ENCODE peak calls at places on chromosomes 3 and 15, in five cellular contexts. One of them, this sample, is unnamed.

GRCh38 chr15:50280271-50280670 is 14.7 kb upstream of the HDC start:
- DNase-seq in hypothalamus: no peak
- DNase-seq in A172: peak
- DNase-seq in T-helper 9 cell: no peak
- DNase-seq in HAP-1: no peak
- DNase-seq in this sample: no peak

GRCh38 chr15:64624242-64624641 is 151.1 kb downstream of the RBPMS2 start:
- DNase-seq in hypothalamus: no peak
- DNase-seq in T-helper 9 cell: no peak
- DNase-seq in HAP-1: no peak
- DNase-seq in A172: no peak
- DNase-seq in this sample: no peak

GRCh38 chr3:67500699-67501098 is 153.7 kb downstream of the SUCLG2 start:
- DNase-seq in A172: no peak
- DNase-seq in hypothalamus: no peak
- DNase-seq in T-helper 9 cell: no peak
- DNase-seq in HAP-1: no peak
- DNase-seq in this sample: no peak

GRCh38 chr15:45391746-45392711 is 13.7 kb upstream of the GATM start:
- DNase-seq in HAP-1: no peak
- DNase-seq in A172: no peak
- DNase-seq in hypothalamus: no peak
- DNase-seq in T-helper 9 cell: no peak
- DNase-seq in this sample: no peak

GRCh38 chr15:82709081-82709420 is 624 bp downstream of the AP3B2 start:
- DNase-seq in HAP-1: peak
- DNase-seq in hypothalamus: no peak
- DNase-seq in T-helper 9 cell: no peak
- DNase-seq in A172: no peak
- DNase-seq in this sample: no peak

GRCh38 chr3:132285620-132285945 is 31.6 kb upstream of the ACP3 start:
- DNase-seq in T-helper 9 cell: no peak
- DNase-seq in HAP-1: no peak
- DNase-seq in hypothalamus: no peak
- DNase-seq in A172: no peak
- DNase-seq in this sample: no peak

GRCh38 chr3:177528306-177529070 is 331.2 kb upstream of the TBL1XR1 start:
- DNase-seq in HAP-1: no peak
- DNase-seq in T-helper 9 cell: no peak
- DNase-seq in hypothalamus: no peak
- DNase-seq in A172: no peak
- DNase-seq in this sample: no peak

GRCh38 chr15:35078221-35078915 is 6.7 kb downstream of the NANOGP8 start:
- DNase-seq in A172: peak
- DNase-seq in hypothalamus: no peak
- DNase-seq in T-helper 9 cell: peak
- DNase-seq in HAP-1: peak
- DNase-seq in this sample: no peak

GRCh38 chr15:87154771-87155170 is 1075.1 kb downstream of the AGBL1 start:
- DNase-seq in A172: peak
- DNase-seq in HAP-1: no peak
- DNase-seq in hypothalamus: no peak
- DNase-seq in T-helper 9 cell: no peak
- DNase-seq in this sample: no peak

GRCh38 chr3:13451301-13451673 is 28.8 kb upstream of the HDAC11 start:
- DNase-seq in T-helper 9 cell: peak
- DNase-seq in hypothalamus: no peak
- DNase-seq in A172: peak
- DNase-seq in HAP-1: no peak
- DNase-seq in this sample: no peak

GRCh38 chr3:171551296-171551695 is 91.1 kb upstream of the TNIK start:
- DNase-seq in hypothalamus: no peak
- DNase-seq in A172: no peak
- DNase-seq in HAP-1: no peak
- DNase-seq in T-helper 9 cell: no peak
- DNase-seq in this sample: no peak

GRCh38 chr3:52406791-52407510 is 38.0 kb downstream of the SEMA3G start:
- DNase-seq in HAP-1: no peak
- DNase-seq in hypothalamus: no peak
- DNase-seq in A172: no peak
- DNase-seq in T-helper 9 cell: no peak
- DNase-seq in this sample: no peak

GRCh38 chr3:20503394-20504082 is 317.5 kb upstream of the SGO1 start:
- DNase-seq in T-helper 9 cell: no peak
- DNase-seq in HAP-1: no peak
- DNase-seq in hypothalamus: no peak
- DNase-seq in A172: no peak
- DNase-seq in this sample: no peak

GRCh38 chr15:40295870-40296560 is 11.7 kb downstream of the PLCB2 start:
- DNase-seq in HAP-1: no peak
- DNase-seq in T-helper 9 cell: no peak
- DNase-seq in A172: no peak
- DNase-seq in hypothalamus: no peak
- DNase-seq in this sample: no peak

GRCh38 chr3:194814878-194815357 is 129.2 kb downstream of the FAM43A start:
- DNase-seq in T-helper 9 cell: no peak
- DNase-seq in HAP-1: no peak
- DNase-seq in A172: no peak
- DNase-seq in hypothalamus: no peak
- DNase-seq in this sample: no peak

GRCh38 chr15:62241135-62241770 is 76.2 kb upstream of the C2CD4B start:
- DNase-seq in T-helper 9 cell: no peak
- DNase-seq in A172: peak
- DNase-seq in hypothalamus: no peak
- DNase-seq in HAP-1: peak
- DNase-seq in this sample: no peak

GRCh38 chr3:123791073-123791370 is 93.1 kb downstream of the MYLK start:
- DNase-seq in hypothalamus: no peak
- DNase-seq in A172: no peak
- DNase-seq in HAP-1: no peak
- DNase-seq in T-helper 9 cell: no peak
- DNase-seq in this sample: no peak

GRCh38 chr3:37526511-37526910 is 335.2 kb upstream of the CTDSPL start:
- DNase-seq in hypothalamus: no peak
- DNase-seq in T-helper 9 cell: no peak
- DNase-seq in A172: no peak
- DNase-seq in HAP-1: no peak
- DNase-seq in this sample: no peak

GRCh38 chr15:90086868-90087268 is 15.4 kb downstream of the IDH2 start:
- DNase-seq in hypothalamus: no peak
- DNase-seq in A172: peak
- DNase-seq in HAP-1: peak
- DNase-seq in T-helper 9 cell: peak
- DNase-seq in this sample: peak

GRCh38 chr3:117681619-117682018 is 972.0 kb downstream of the TUSC7 start:
- DNase-seq in HAP-1: no peak
- DNase-seq in hypothalamus: no peak
- DNase-seq in A172: no peak
- DNase-seq in T-helper 9 cell: no peak
- DNase-seq in this sample: no peak

GRCh38 chr3:174215426-174215825 is 643.7 kb upstream of the NAALADL2 start:
- DNase-seq in T-helper 9 cell: no peak
- DNase-seq in HAP-1: no peak
- DNase-seq in hypothalamus: no peak
- DNase-seq in A172: no peak
- DNase-seq in this sample: no peak

GRCh38 chr15:79030470-79030869 is 60.1 kb downstream of the RASGRF1 start:
- DNase-seq in HAP-1: no peak
- DNase-seq in T-helper 9 cell: no peak
- DNase-seq in A172: no peak
- DNase-seq in hypothalamus: no peak
- DNase-seq in this sample: no peak

GRCh38 chr15:89293012-89293411 is 41.6 kb downstream of the POLG start:
- DNase-seq in hypothalamus: no peak
- DNase-seq in T-helper 9 cell: no peak
- DNase-seq in A172: no peak
- DNase-seq in HAP-1: no peak
- DNase-seq in this sample: no peak

GRCh38 chr15:90035095-90035834 is 34.1 kb downstream of the ZNF710 start:
- DNase-seq in A172: peak
- DNase-seq in HAP-1: no peak
- DNase-seq in T-helper 9 cell: no peak
- DNase-seq in hypothalamus: no peak
- DNase-seq in this sample: peak

GRCh38 chr3:12833226-12834161 is 7.9 kb downstream of the RPL32 start:
- DNase-seq in hypothalamus: no peak
- DNase-seq in T-helper 9 cell: no peak
- DNase-seq in A172: no peak
- DNase-seq in HAP-1: no peak
- DNase-seq in this sample: no peak

GRCh38 chr3:140023616-140024530 is 88.9 kb downstream of the CLSTN2 start:
- DNase-seq in T-helper 9 cell: no peak
- DNase-seq in hypothalamus: peak
- DNase-seq in HAP-1: no peak
- DNase-seq in A172: no peak
- DNase-seq in this sample: no peak

GRCh38 chr3:112459750-112460149 is 39.5 kb downstream of the BTLA start:
- DNase-seq in A172: no peak
- DNase-seq in hypothalamus: no peak
- DNase-seq in T-helper 9 cell: no peak
- DNase-seq in HAP-1: no peak
- DNase-seq in this sample: no peak

GRCh38 chr3:192879346-192880031 is 38.2 kb downstream of the MB21D2 start:
- DNase-seq in hypothalamus: no peak
- DNase-seq in A172: peak
- DNase-seq in T-helper 9 cell: no peak
- DNase-seq in HAP-1: peak
- DNase-seq in this sample: no peak

GRCh38 chr3:101865751-101866509 is 16.6 kb downstream of the NFKBIZ start:
- DNase-seq in A172: no peak
- DNase-seq in hypothalamus: no peak
- DNase-seq in HAP-1: no peak
- DNase-seq in T-helper 9 cell: no peak
- DNase-seq in this sample: no peak

GRCh38 chr15:74251187-74251811 is 15.2 kb downstream of the CCDC33 start:
- DNase-seq in A172: no peak
- DNase-seq in T-helper 9 cell: no peak
- DNase-seq in HAP-1: no peak
- DNase-seq in hypothalamus: peak
- DNase-seq in this sample: no peak

GRCh38 chr3:128486692-128487537 is 6.1 kb downstream of the GATA2 start:
- DNase-seq in HAP-1: peak
- DNase-seq in A172: no peak
- DNase-seq in T-helper 9 cell: no peak
- DNase-seq in hypothalamus: no peak
- DNase-seq in this sample: no peak

GRCh38 chr3:175121225-175121624 is 262.1 kb downstream of the NAALADL2 start:
- DNase-seq in T-helper 9 cell: no peak
- DNase-seq in hypothalamus: no peak
- DNase-seq in HAP-1: no peak
- DNase-seq in A172: peak
- DNase-seq in this sample: no peak

GRCh38 chr3:195522254-195523023 is 20.7 kb downstream of the PPP1R2 start:
- DNase-seq in A172: peak
- DNase-seq in HAP-1: peak
- DNase-seq in T-helper 9 cell: no peak
- DNase-seq in hypothalamus: no peak
- DNase-seq in this sample: no peak

GRCh38 chr3:172528677-172529076 is 5.4 kb upstream of the TNFSF10 start:
- DNase-seq in hypothalamus: no peak
- DNase-seq in T-helper 9 cell: no peak
- DNase-seq in A172: no peak
- DNase-seq in HAP-1: no peak
- DNase-seq in this sample: no peak

GRCh38 chr3:97952280-97952679 is 20.0 kb downstream of the RIOX2 start:
- DNase-seq in A172: no peak
- DNase-seq in HAP-1: no peak
- DNase-seq in hypothalamus: no peak
- DNase-seq in T-helper 9 cell: no peak
- DNase-seq in this sample: no peak